ENCODE peak calls at places on chromosomes 11 and 22, in nine cellular contexts. A, W, V, H, E, K, Y, I and L are unnamed samples.
A peak's percentile ranks its signal among the peaks of the same experiment; 100 is the strongest.

GRCh38 chr11:86172894-86173293 is 71.7 kb upstream of the EED start:
- DNase-seq in A (no peak), W (no peak), V (no peak), H (no peak), E (no peak), K (no peak), Y (no peak), I (no peak), L (no peak)

GRCh38 chr22:42752230-42752746 is 31.6 kb upstream of the A4GALT start:
- DNase-seq in A (no peak), W (no peak), V (no peak), H (no peak), E (no peak), K (no peak), Y (no peak), I (no peak), L (no peak)

GRCh38 chr11:64126796-64127195 is 39.1 kb downstream of the MACROD1 start:
- DNase-seq in A (no peak), W (no peak), V (no peak), H (no peak), E (no peak), K (no peak), Y (no peak), I (no peak), L (no peak)

GRCh38 chr11:118602331-118602730 is 5.1 kb upstream of the PHLDB1 start:
- DNase-seq in A (no peak), W (no peak), V (no peak), H (no peak), E (no peak), K (no peak), Y (no peak), I (no peak), L (no peak)

GRCh38 chr22:28229566-28230483 is 310.8 kb upstream of the PITPNB start:
- DNase-seq in A (no peak), W (no peak), V (no peak), H (no peak), E (no peak), K (no peak), Y (no peak), I (no peak), L (no peak)

GRCh38 chr11:33542921-33543320 is 157.7 kb downstream of the C11orf91 start:
- DNase-seq in A (no peak), W (peak; percentile 20), V (peak; percentile 17), H (no peak), E (peak; percentile 58), K (peak; percentile 35), Y (peak; percentile 60), I (peak; percentile 40), L (no peak)

GRCh38 chr11:63917685-63918523 is 940 bp upstream of the RCOR2 start:
- DNase-seq in A (peak; percentile 71), W (no peak), V (no peak), H (peak; percentile 42), E (peak; percentile 44), K (peak; percentile 86), Y (peak; percentile 87), I (peak; percentile 24), L (peak; percentile 70)

GRCh38 chr22:27435839-27436581 is 365.5 kb downstream of the MN1 start:
- DNase-seq in A (no peak), W (no peak), V (no peak), H (no peak), E (no peak), K (no peak), Y (peak; percentile 74), I (no peak), L (peak; percentile 40)

GRCh38 chr11:104691129-104691528 is 207.1 kb downstream of the CASP12 start:
- DNase-seq in A (no peak), W (no peak), V (no peak), H (no peak), E (no peak), K (no peak), Y (no peak), I (no peak), L (no peak)

GRCh38 chr11:109972181-109972715 is 120.9 kb upstream of the ZC3H12C start:
- DNase-seq in A (no peak), W (no peak), V (no peak), H (no peak), E (no peak), K (no peak), Y (no peak), I (no peak), L (no peak)

GRCh38 chr22:20729194-20729593 is 44.7 kb upstream of the SERPIND1 start:
- DNase-seq in A (no peak), W (no peak), V (no peak), H (no peak), E (no peak), K (no peak), Y (no peak), I (no peak), L (no peak)

GRCh38 chr22:39148727-39149535 is 3.5 kb downstream of the CBX7 start:
- DNase-seq in A (no peak), W (peak; percentile 50), V (no peak), H (no peak), E (peak; percentile 76), K (no peak), Y (peak; percentile 73), I (peak; percentile 77), L (peak; percentile 93)

GRCh38 chr11:121067453-121067852 is 33.6 kb upstream of the TECTA start:
- DNase-seq in A (no peak), W (no peak), V (no peak), H (peak; percentile 11), E (no peak), K (peak; percentile 45), Y (no peak), I (no peak), L (no peak)

GRCh38 chr11:113796663-113797259 is 17.2 kb downstream of the CLDN25 start:
- DNase-seq in A (no peak), W (no peak), V (no peak), H (peak; percentile 52), E (no peak), K (peak; percentile 10), Y (no peak), I (no peak), L (no peak)

GRCh38 chr22:19973551-19974183 is 32.0 kb upstream of the TXNRD2 start:
- DNase-seq in A (no peak), W (no peak), V (no peak), H (no peak), E (no peak), K (no peak), Y (no peak), I (no peak), L (no peak)

GRCh38 chr11:4068962-4069361 is 25.6 kb upstream of the RRM1 start:
- DNase-seq in A (no peak), W (no peak), V (no peak), H (no peak), E (no peak), K (no peak), Y (no peak), I (no peak), L (no peak)

GRCh38 chr11:22304337-22304961 is 33.7 kb upstream of the SLC17A6 start:
- DNase-seq in A (no peak), W (no peak), V (no peak), H (no peak), E (no peak), K (peak; percentile 54), Y (no peak), I (no peak), L (no peak)

GRCh38 chr11:99351620-99352019 is 330.9 kb downstream of the CNTN5 start:
- DNase-seq in A (no peak), W (no peak), V (no peak), H (no peak), E (no peak), K (no peak), Y (no peak), I (no peak), L (no peak)

GRCh38 chr11:122556605-122557004 is 98.9 kb upstream of the UBASH3B start:
- DNase-seq in A (no peak), W (no peak), V (no peak), H (no peak), E (peak; percentile 39), K (peak; percentile 79), Y (peak; percentile 47), I (peak; percentile 13), L (no peak)

GRCh38 chr11:3885855-3886254 is 30.4 kb downstream of the STIM1 start:
- DNase-seq in A (no peak), W (no peak), V (no peak), H (no peak), E (no peak), K (no peak), Y (no peak), I (no peak), L (no peak)

GRCh38 chr11:92986585-92986984 is 17.1 kb downstream of the MTNR1B start:
- DNase-seq in A (no peak), W (no peak), V (no peak), H (no peak), E (no peak), K (no peak), Y (no peak), I (no peak), L (no peak)